ENCODE peak calls at places on chromosomes 11 and 22, in four cellular contexts. One of them, this sample, is unnamed.
A peak's percentile ranks its signal among the peaks of the same experiment; 100 is the strongest.

GRCh38 chr11:127919206-127920000 is 668.0 kb downstream of the ETS1 start:
- DNase-seq in IMR-90: peak; percentile 87
- DNase-seq in endothelial cell of umbilical vein: peak; percentile 6
- DNase-seq in K562: no peak
- DNase-seq in this sample: peak; percentile 28

GRCh38 chr11:65844231-65844872 is 10.6 kb downstream of the SNX32 start:
- DNase-seq in IMR-90: no peak
- DNase-seq in endothelial cell of umbilical vein: no peak
- DNase-seq in K562: no peak
- DNase-seq in this sample: no peak

GRCh38 chr11:8650401-8650990 is 32.0 kb downstream of the TRIM66 start:
- DNase-seq in IMR-90: peak; percentile 44
- DNase-seq in endothelial cell of umbilical vein: no peak
- DNase-seq in K562: no peak
- DNase-seq in this sample: no peak

GRCh38 chr22:45708145-45708544 is 36.5 kb downstream of the ATXN10 start:
- DNase-seq in IMR-90: no peak
- DNase-seq in endothelial cell of umbilical vein: no peak
- DNase-seq in K562: no peak
- DNase-seq in this sample: no peak

GRCh38 chr22:50190182-50190951 is 4.7 kb downstream of the TRABD start:
- DNase-seq in IMR-90: no peak
- DNase-seq in endothelial cell of umbilical vein: peak; percentile 46
- DNase-seq in K562: peak; percentile 86
- DNase-seq in this sample: peak; percentile 30

GRCh38 chr11:61499816-61500491 is 8.6 kb upstream of the LRRC10B start:
- DNase-seq in IMR-90: no peak
- DNase-seq in endothelial cell of umbilical vein: no peak
- DNase-seq in K562: no peak
- DNase-seq in this sample: no peak

GRCh38 chr11:69249641-69250502 is 44.1 kb upstream of the MYEOV start:
- DNase-seq in IMR-90: peak; percentile 69
- DNase-seq in endothelial cell of umbilical vein: no peak
- DNase-seq in K562: no peak
- DNase-seq in this sample: no peak

GRCh38 chr22:38652858-38653257 is 3.3 kb downstream of the FAM227A start:
- DNase-seq in IMR-90: no peak
- DNase-seq in endothelial cell of umbilical vein: no peak
- DNase-seq in K562: no peak
- DNase-seq in this sample: no peak

GRCh38 chr22:29167032-29167911 is 38.4 kb upstream of the EMID1 start:
- DNase-seq in IMR-90: no peak
- DNase-seq in endothelial cell of umbilical vein: no peak
- DNase-seq in K562: no peak
- DNase-seq in this sample: no peak

GRCh38 chr11:133531971-133532651 is at the start of gene OPCML:
- DNase-seq in IMR-90: no peak
- DNase-seq in endothelial cell of umbilical vein: no peak
- DNase-seq in K562: no peak
- DNase-seq in this sample: no peak

DNA sequence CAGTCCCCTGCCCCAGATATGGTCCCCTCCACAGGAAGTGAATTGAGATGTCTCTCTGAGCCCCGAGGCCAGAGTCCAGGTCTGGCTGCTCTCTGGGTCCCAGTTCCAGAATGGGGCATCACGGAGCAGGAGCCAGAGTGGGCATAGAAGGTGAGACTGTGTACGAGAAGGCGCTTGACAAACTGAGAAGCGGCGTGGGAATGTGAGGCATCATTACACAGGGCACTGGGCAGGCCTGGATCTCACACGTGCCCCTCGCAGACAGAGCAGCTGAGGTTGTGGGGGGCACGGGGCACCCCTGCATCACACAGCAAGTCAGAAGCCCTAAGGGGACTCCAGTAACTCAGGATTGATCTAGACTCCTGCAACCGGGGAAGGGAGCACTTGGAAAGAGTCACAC is 9.2 kb downstream of the STARD10 start:
- DNase-seq in IMR-90: no peak
- DNase-seq in endothelial cell of umbilical vein: no peak
- DNase-seq in K562: no peak
- DNase-seq in this sample: no peak
- H3K9me1 ChIP-seq in IMR-90: peaks cover 8% of the 10 kb centered on the region
- H3K9me1 ChIP-seq in endothelial cell of umbilical vein: no peaks in the 10 kb centered on the region
- H3K9me1 ChIP-seq in K562: no peaks in the 10 kb centered on the region
- H3K9me1 ChIP-seq in this sample: no peaks in the 10 kb centered on the region

GRCh38 chr22:25602924-25603323 is 38.4 kb downstream of the GRK3 start:
- DNase-seq in IMR-90: no peak
- DNase-seq in endothelial cell of umbilical vein: no peak
- DNase-seq in K562: peak; percentile 56
- DNase-seq in this sample: no peak

GRCh38 chr22:25598609-25599008 is 34.1 kb downstream of the GRK3 start:
- DNase-seq in IMR-90: no peak
- DNase-seq in endothelial cell of umbilical vein: no peak
- DNase-seq in K562: no peak
- DNase-seq in this sample: no peak
- H3K9me1 ChIP-seq in IMR-90: no peaks in the 10 kb centered on the region
- H3K9me1 ChIP-seq in endothelial cell of umbilical vein: no peaks in the 10 kb centered on the region
- H3K9me1 ChIP-seq in K562: no peaks in the 10 kb centered on the region
- H3K9me1 ChIP-seq in this sample: no peaks in the 10 kb centered on the region

DNA sequence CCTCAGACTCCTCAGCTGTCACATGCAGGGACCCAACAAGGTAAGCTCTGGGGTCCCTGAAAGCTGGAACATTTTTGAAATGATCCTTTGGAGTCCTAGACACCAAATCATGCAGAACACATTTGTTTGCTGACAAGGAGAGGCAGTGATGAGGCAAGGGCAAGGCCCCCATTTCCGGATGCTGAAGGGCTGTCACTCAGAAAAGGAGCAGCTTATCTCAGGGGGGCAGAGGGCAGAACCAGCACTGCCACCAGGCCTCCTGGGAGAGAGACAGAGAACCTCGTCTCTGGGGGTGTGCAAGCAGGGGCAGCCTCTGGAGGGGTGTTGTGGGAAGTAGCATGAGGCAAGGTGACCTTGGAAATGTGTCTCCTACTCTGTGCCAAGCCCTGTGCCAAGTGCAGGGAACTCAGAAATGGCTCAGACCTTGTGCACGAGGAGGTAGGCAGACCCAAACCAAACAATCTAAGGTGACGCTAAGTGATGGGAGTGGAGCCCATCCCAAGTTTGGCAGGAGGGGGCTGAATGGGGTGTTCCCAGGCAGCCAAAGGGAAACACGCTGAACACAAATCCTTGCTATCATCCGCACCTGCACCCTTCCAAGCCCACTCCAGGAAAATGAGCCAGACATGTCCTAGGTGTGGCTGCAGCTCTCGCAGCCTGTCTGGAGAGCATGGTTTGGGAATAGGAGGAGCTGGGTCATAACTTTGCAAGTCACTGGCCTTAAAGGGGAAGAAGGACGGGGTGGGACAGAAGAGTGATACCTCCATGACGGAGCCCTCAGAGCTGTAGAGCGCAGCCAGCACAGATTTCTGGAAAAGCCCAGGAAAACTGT is 94.2 kb downstream of the PDE2A start:
- DNase-seq in IMR-90: no peak
- DNase-seq in endothelial cell of umbilical vein: no peak
- DNase-seq in K562: no peak
- DNase-seq in this sample: no peak
- H3K9me1 ChIP-seq in IMR-90: no peaks in the 10 kb centered on the region
- H3K9me1 ChIP-seq in endothelial cell of umbilical vein: no peaks in the 10 kb centered on the region
- H3K9me1 ChIP-seq in K562: no peaks in the 10 kb centered on the region
- H3K9me1 ChIP-seq in this sample: no peaks in the 10 kb centered on the region

GRCh38 chr11:87028688-87029087 is 9.0 kb upstream of the TMEM135 start:
- DNase-seq in IMR-90: no peak
- DNase-seq in endothelial cell of umbilical vein: no peak
- DNase-seq in K562: no peak
- DNase-seq in this sample: no peak

GRCh38 chr11:87033561-87033960 is 4.2 kb upstream of the TMEM135 start:
- DNase-seq in IMR-90: no peak
- DNase-seq in endothelial cell of umbilical vein: no peak
- DNase-seq in K562: peak; percentile 55
- DNase-seq in this sample: no peak

GRCh38 chr11:87035976-87036583 is 1.7 kb upstream of the TMEM135 start:
- DNase-seq in IMR-90: no peak
- DNase-seq in endothelial cell of umbilical vein: no peak
- DNase-seq in K562: peak; percentile 83
- DNase-seq in this sample: no peak

GRCh38 chr11:87030458-87031054 is 7.2 kb upstream of the TMEM135 start:
- DNase-seq in IMR-90: peak; percentile 18
- DNase-seq in endothelial cell of umbilical vein: no peak
- DNase-seq in K562: peak; percentile 48
- DNase-seq in this sample: no peak

GRCh38 chr11:87031433-87032170 is 6.1 kb upstream of the TMEM135 start:
- DNase-seq in IMR-90: no peak
- DNase-seq in endothelial cell of umbilical vein: no peak
- DNase-seq in K562: no peak
- DNase-seq in this sample: no peak
- H3K9me1 ChIP-seq in IMR-90: no peaks in the 10 kb centered on the region
- H3K9me1 ChIP-seq in endothelial cell of umbilical vein: no peaks in the 10 kb centered on the region
- H3K9me1 ChIP-seq in K562: no peaks in the 10 kb centered on the region
- H3K9me1 ChIP-seq in this sample: no peaks in the 10 kb centered on the region

DNA sequence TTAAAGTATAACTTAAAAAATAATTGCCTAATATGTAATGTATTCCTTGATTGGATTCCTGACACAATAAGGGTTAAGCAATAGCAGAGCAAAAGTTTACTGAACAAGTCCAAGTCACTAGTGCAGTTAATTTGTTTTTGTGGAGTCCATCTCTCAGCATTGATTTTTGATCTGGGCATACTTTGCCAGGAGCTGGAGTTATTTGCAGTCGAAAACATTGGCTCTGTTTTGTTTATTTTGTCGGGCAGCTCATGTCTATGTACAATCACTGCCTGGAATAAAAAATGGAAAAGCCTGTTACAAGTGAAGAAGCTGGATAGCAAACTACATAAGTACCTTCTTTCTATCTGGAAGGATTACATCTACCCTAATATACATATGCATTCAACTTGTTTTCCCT is 625.2 kb downstream of the CNTN5 start:
- DNase-seq in IMR-90: no peak
- DNase-seq in endothelial cell of umbilical vein: no peak
- DNase-seq in K562: no peak
- DNase-seq in this sample: no peak
- H3K9me1 ChIP-seq in IMR-90: no peaks in the 10 kb centered on the region
- H3K9me1 ChIP-seq in endothelial cell of umbilical vein: no peaks in the 10 kb centered on the region
- H3K9me1 ChIP-seq in K562: no peaks in the 10 kb centered on the region
- H3K9me1 ChIP-seq in this sample: no peaks in the 10 kb centered on the region

GRCh38 chr11:886568-886967 is 24.0 kb downstream of the CHID1 start:
- DNase-seq in IMR-90: no peak
- DNase-seq in endothelial cell of umbilical vein: no peak
- DNase-seq in K562: no peak
- DNase-seq in this sample: no peak

GRCh38 chr11:883527-883926 is 27.1 kb downstream of the CHID1 start:
- DNase-seq in IMR-90: no peak
- DNase-seq in endothelial cell of umbilical vein: no peak
- DNase-seq in K562: no peak
- DNase-seq in this sample: no peak

GRCh38 chr11:882593-882992 is 28.0 kb downstream of the CHID1 start:
- DNase-seq in IMR-90: no peak
- DNase-seq in endothelial cell of umbilical vein: no peak
- DNase-seq in K562: no peak
- DNase-seq in this sample: no peak

GRCh38 chr11:887589-887988 is 23.0 kb downstream of the CHID1 start:
- DNase-seq in IMR-90: no peak
- DNase-seq in endothelial cell of umbilical vein: no peak
- DNase-seq in K562: no peak
- DNase-seq in this sample: no peak

DNA sequence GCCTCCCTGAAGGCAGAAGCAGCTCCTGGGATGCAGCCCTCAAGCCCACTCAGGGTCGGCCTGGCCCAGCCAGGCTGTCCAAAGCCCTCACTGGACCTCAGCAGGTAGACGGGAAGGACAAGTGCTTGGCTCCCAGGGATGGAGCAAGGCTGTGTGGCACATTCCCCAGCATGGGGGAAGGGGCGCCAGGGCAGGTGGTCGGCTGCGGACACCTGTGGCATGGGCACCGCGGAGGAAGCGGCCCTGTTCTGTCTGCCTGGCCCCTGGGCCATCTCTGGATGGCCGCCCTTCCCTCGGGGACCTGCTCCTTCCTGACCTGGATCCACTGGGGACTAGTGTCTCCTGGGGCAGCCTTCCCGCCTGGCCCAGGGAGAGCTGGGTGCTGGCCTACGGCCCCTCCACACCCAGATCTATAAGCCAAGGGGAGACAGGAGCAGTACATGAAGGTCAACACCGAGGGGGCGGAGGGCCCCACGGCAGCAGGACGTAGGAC is 26.0 kb downstream of the CHID1 start:
- DNase-seq in IMR-90: no peak
- DNase-seq in endothelial cell of umbilical vein: no peak
- DNase-seq in K562: no peak
- DNase-seq in this sample: no peak
- H3K9me1 ChIP-seq in IMR-90: no peaks in the 10 kb centered on the region
- H3K9me1 ChIP-seq in endothelial cell of umbilical vein: no peaks in the 10 kb centered on the region
- H3K9me1 ChIP-seq in K562: no peaks in the 10 kb centered on the region
- H3K9me1 ChIP-seq in this sample: no peaks in the 10 kb centered on the region

GRCh38 chr11:76975513-76975912 is 58.7 kb upstream of the B3GNT6 start:
- DNase-seq in IMR-90: no peak
- DNase-seq in endothelial cell of umbilical vein: no peak
- DNase-seq in K562: no peak
- DNase-seq in this sample: no peak
- H3K9me1 ChIP-seq in IMR-90: no peaks in the 10 kb centered on the region
- H3K9me1 ChIP-seq in endothelial cell of umbilical vein: no peaks in the 10 kb centered on the region
- H3K9me1 ChIP-seq in K562: no peaks in the 10 kb centered on the region
- H3K9me1 ChIP-seq in this sample: no peaks in the 10 kb centered on the region

GRCh38 chr11:120066738-120067303 is 71.1 kb downstream of the TRIM29 start:
- DNase-seq in IMR-90: no peak
- DNase-seq in endothelial cell of umbilical vein: no peak
- DNase-seq in K562: no peak
- DNase-seq in this sample: no peak

GRCh38 chr11:120068114-120068573 is 69.8 kb downstream of the TRIM29 start:
- DNase-seq in IMR-90: peak; percentile 47
- DNase-seq in endothelial cell of umbilical vein: peak; percentile 19
- DNase-seq in K562: no peak
- DNase-seq in this sample: no peak

GRCh38 chr11:120065876-120066275 is 72.0 kb downstream of the TRIM29 start:
- DNase-seq in IMR-90: no peak
- DNase-seq in endothelial cell of umbilical vein: no peak
- DNase-seq in K562: no peak
- DNase-seq in this sample: no peak

GRCh38 chr11:120065176-120065575 is 72.7 kb downstream of the TRIM29 start:
- DNase-seq in IMR-90: no peak
- DNase-seq in endothelial cell of umbilical vein: no peak
- DNase-seq in K562: no peak
- DNase-seq in this sample: no peak

DNA sequence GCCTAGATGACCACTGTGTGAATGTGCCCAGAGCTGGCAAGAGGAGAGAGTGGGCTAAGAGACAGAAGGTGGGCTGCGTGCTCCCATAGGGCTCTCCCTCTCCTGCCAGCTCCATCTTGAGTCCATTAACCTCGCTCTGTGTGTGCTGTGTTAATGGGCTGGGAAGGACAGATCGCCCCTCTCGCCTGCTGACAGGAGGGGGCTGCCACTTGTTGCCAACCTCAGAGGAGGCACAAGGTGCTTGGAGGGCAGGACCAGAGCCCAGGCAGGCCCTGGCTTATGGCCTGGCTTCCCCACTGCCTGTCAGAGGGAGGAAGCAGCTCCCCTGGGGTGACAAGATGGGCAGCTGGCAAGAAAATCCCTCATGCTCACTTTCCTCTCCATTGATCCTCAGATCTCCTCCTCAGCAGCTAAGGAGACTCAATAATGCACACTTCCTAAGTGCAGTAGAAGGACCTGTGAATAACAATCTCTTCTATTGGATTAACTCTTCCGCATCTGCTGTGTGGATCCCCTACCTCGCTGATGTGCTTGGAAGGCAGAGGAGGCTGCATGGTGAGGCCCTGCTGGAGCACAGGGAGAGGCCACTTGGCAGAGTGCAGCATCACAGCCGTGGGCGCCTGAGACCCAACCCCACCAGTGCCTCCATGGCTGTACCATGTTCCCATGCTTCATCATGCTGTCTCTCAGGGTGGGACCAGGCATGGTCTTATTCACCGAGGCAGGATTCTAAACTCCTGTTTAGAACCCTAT is 70.4 kb downstream of the TRIM29 start:
- DNase-seq in IMR-90: no peak
- DNase-seq in endothelial cell of umbilical vein: no peak
- DNase-seq in K562: no peak
- DNase-seq in this sample: no peak
- H3K9me1 ChIP-seq in IMR-90: no peaks in the 10 kb centered on the region
- H3K9me1 ChIP-seq in endothelial cell of umbilical vein: no peaks in the 10 kb centered on the region
- H3K9me1 ChIP-seq in K562: no peaks in the 10 kb centered on the region
- H3K9me1 ChIP-seq in this sample: no peaks in the 10 kb centered on the region